ENCODE peak calls at places on chromosome 7, in eight cellular contexts. O is naive thymus-derived CD4-positive, alpha-beta T cell; L is mammary epithelial cell; S is breast epithelium; K is heart right ventricle; Z is HepG2; A is endothelial cell of umbilical vein; E is DND-41. J is an unnamed sample. For H3K4me1, the result is how much of the 10 kb centered on the place peaks cover.

GRCh38 chr7:26372738-26373137 is 81.1 kb downstream of the SNX10 start:
- DNase-seq in O (no peak), L (no peak), S (no peak), K (no peak), Z (no peak), A (peak), E (no peak), J (no peak)

GRCh38 chr7:45256309-45256708 is 98.7 kb downstream of the RAMP3 start:
- DNase-seq in O (no peak), L (no peak), S (no peak), K (no peak), Z (no peak), A (no peak), E (no peak), J (no peak)

GRCh38 chr7:77403957-77404356 is 12.2 kb downstream of the GSAP start:
- DNase-seq in O (no peak), L (no peak), S (no peak), K (no peak), Z (no peak), A (no peak), E (no peak), J (no peak)

GRCh38 chr7:112161253-112162160 is 44.7 kb downstream of the DOCK4 start:
- DNase-seq in O (no peak), L (no peak), S (no peak), K (no peak), Z (peak), A (no peak), E (no peak), J (no peak)

GRCh38 chr7:879093-879492 is 2.7 kb downstream of the GET4 start:
- DNase-seq in O (no peak), L (no peak), S (no peak), K (no peak), Z (no peak), A (no peak), E (no peak), J (no peak)

GRCh38 chr7:42014625-42015412 is 222.2 kb downstream of the GLI3 start:
- DNase-seq in O (peak), L (peak), S (no peak), K (no peak), Z (peak), A (peak), E (peak), J (no peak)

GRCh38 chr7:56157238-56157790 is 41.1 kb upstream of the NUPR2 start:
- DNase-seq in O (no peak), L (no peak), S (no peak), K (no peak), Z (no peak), A (no peak), E (no peak), J (no peak)

GRCh38 chr7:142488234-142488633 is 230.4 kb upstream of the PRSS58 start:
- DNase-seq in O (no peak), L (no peak), S (no peak), K (no peak), Z (no peak), A (no peak), E (no peak), J (no peak)

GRCh38 chr7:100011516-100011915 is 3.9 kb upstream of the ZKSCAN1 start:
- DNase-seq in O (no peak), L (no peak), S (no peak), K (no peak), Z (no peak), A (no peak), E (no peak), J (no peak)

GRCh38 chr7:68166525-68166924 is 1169.9 kb downstream of the TYW1 start:
- DNase-seq in O (no peak), L (no peak), S (no peak), K (no peak), Z (no peak), A (no peak), E (no peak), J (no peak)

GRCh38 chr7:75983471-75984129 is 10.8 kb downstream of the TMEM120A start:
- DNase-seq in O (no peak), L (no peak), S (no peak), K (no peak), Z (no peak), A (no peak), E (no peak), J (no peak)

GRCh38 chr7:93249749-93250148 is 17.6 kb downstream of the VPS50 start:
- DNase-seq in O (no peak), L (no peak), S (no peak), K (no peak), Z (no peak), A (no peak), E (no peak), J (no peak)

GRCh38 chr7:128191136-128191844 is 49.8 kb upstream of the LEP start:
- DNase-seq in O (no peak), L (no peak), S (peak), K (no peak), Z (no peak), A (no peak), E (no peak), J (no peak)

GRCh38 chr7:39697481-39697880 is 74.1 kb downstream of the RALA start:
- DNase-seq in O (no peak), L (no peak), S (no peak), K (no peak), Z (no peak), A (no peak), E (no peak), J (no peak)

GRCh38 chr7:157493017-157493416 is 156.2 kb downstream of the DNAJB6 start:
- DNase-seq in O (no peak), L (no peak), S (no peak), K (no peak), Z (no peak), A (no peak), E (peak), J (no peak)

GRCh38 chr7:115924398-115924797 is 106.2 kb downstream of the TFEC start:
- DNase-seq in O (no peak), L (no peak), S (no peak), K (no peak), Z (no peak), A (peak), E (no peak), J (no peak)

GRCh38 chr7:73920406-73921134 is 59.6 kb downstream of the TMEM270 start:
- DNase-seq in O (no peak), L (no peak), S (no peak), K (no peak), Z (no peak), A (no peak), E (no peak), J (no peak)

GRCh38 chr7:38863609-38864291 is 45.2 kb downstream of the VPS41 start:
- DNase-seq in O (no peak), L (peak), S (no peak), K (no peak), Z (peak), A (peak), E (no peak), J (no peak)

DNA sequence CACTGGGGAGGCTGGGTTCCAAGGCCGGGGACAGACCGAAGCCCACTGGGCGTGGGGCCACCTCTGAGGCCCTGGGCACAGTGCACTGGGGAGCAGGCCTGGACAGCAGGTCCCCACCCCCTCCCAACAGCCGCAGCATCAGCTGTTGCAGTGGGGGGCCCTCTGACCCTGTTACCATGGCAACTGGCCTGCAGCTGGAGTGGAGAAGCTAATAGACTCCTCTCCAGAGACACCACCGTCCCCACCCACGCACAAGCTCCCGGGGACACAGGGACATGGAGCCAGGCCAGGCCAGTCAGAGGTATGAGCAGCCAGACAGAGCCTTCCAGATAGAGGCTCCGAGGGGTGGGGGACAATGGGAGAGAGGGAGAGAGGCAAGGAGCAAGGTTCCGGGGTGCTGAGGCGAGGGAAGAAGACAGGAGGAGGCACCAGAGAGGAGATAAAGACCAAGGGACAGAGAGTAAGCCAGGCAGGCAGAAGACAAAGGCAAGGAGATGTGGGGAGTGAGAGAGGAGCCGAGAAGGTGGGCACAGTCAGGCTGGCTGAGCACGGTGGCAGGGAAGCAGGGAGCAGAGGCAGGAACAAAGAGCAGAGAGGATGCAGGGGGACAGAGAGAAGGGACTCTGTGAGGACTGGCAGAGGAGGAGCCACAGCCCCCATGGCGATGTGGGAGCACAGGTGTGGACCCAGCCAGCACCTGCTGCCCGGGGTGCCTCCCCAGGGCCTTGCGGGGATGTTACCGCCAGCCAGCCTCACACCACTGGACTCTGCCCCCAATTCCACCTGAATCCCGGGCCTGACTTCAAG is 6.7 kb downstream of the KCNH2 start:
- DNase-seq in O (no peak), L (no peak), S (no peak), K (peak), Z (no peak), A (no peak), E (no peak), J (no peak)
- H3K4me1 ChIP-seq in O (under half), L (under half), S (under half), K (under half), Z (under half), A (under half), E (under half), J (under half)

DNA sequence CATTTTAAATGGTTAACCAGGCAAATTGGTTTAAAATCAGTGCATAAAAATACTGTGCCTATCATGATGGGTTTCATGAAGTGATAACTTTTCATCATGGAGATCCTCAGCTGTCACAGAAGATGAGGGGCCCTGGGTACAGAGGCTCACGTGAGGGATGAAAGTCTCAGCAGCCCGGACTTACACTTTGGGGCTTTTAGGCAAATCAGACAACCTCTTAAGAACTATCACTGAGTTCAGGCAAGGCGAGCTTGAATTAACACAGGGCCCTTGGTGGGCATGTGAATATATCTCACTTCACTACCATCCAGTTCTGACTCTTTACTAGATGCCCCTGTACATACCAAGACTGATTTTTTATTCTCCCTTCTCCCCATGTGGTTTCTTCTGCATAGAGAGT is 19.6 kb downstream of the IKZF1 start:
- DNase-seq in O (no peak), L (no peak), S (no peak), K (no peak), Z (no peak), A (no peak), E (no peak), J (no peak)
- H3K4me3 ChIP-seq in O (no peak), L (no peak), S (no peak), K (no peak), Z (no peak), A (no peak), E (no peak), J (no peak)

GRCh38 chr7:2482725-2483451 is 6.7 kb upstream of the GRIFIN start:
- DNase-seq in O (no peak), L (no peak), S (no peak), K (no peak), Z (no peak), A (no peak), E (no peak), J (peak)

GRCh38 chr7:2479276-2480070 is 3.3 kb upstream of the GRIFIN start:
- DNase-seq in O (no peak), L (no peak), S (no peak), K (no peak), Z (no peak), A (no peak), E (no peak), J (no peak)

GRCh38 chr7:2480071-2480410 is 3.8 kb upstream of the GRIFIN start:
- DNase-seq in O (no peak), L (no peak), S (no peak), K (no peak), Z (no peak), A (no peak), E (no peak), J (no peak)

GRCh38 chr7:2483495-2483894 is 7.3 kb upstream of the GRIFIN start:
- DNase-seq in O (no peak), L (no peak), S (no peak), K (no peak), Z (no peak), A (no peak), E (no peak), J (no peak)

DNA sequence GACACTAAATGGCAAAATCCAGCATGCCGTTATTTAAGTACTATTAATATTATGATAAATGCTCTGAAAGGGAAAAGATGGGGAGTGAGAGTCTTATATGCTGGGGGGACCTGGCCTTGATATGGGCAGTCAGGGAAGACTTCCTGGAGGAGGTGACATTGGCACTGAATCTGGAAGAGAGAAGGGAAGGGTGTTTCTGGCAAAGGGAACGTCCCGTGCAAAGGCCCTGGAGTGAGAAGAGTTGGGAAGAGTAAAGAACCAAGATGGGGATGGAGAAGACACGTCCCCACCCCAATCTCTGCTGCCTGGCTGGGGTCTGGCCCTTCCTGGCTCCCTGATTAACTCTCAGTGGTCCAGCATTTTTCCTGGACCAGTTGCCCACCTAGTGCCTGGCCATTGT is 5.0 kb upstream of the GRIFIN start:
- DNase-seq in O (no peak), L (no peak), S (no peak), K (no peak), Z (no peak), A (no peak), E (no peak), J (no peak)
- H3K27ac ChIP-seq in O (no peak), L (no peak), S (no peak), K (no peak), Z (no peak), A (no peak), E (no peak), J (no peak)

GRCh38 chr7:50554923-50555322 is 10.3 kb downstream of the DDC start:
- DNase-seq in O (no peak), L (no peak), S (no peak), K (no peak), Z (no peak), A (no peak), E (no peak), J (no peak)
- H3K4me1 ChIP-seq in O (under half), L (under half), S (under half), K (under half), Z (half or more), A (under half), E (under half), J (under half)